ENCODE peak calls at places on chromosomes 4 and X, in four cellular contexts. L is SK-N-SH, Q is HCT116, G is HepG2. W is an unnamed sample.

GRCh38 chrX:129593137-129593536 is 53.1 kb downstream of the OCRL start:
- DNase-seq in L (no peak), Q (no peak), G (no peak), W (peak)

GRCh38 chr4:169604131-169604900 is 8.1 kb downstream of the NEK1 start:
- DNase-seq in L (peak), Q (no peak), G (no peak), W (peak)

GRCh38 chrX:131677655-131678628 is 134.1 kb downstream of the OR13H1 start:
- DNase-seq in L (peak), Q (peak), G (peak), W (peak)

GRCh38 chr4:145098675-145099037 is 545 bp downstream of the ABCE1 start:
- DNase-seq in L (peak), Q (peak), G (peak), W (peak)

GRCh38 chrX:102155806-102156179 is at the start of gene BEX5:
- DNase-seq in L (peak), Q (no peak), G (no peak), W (peak)

GRCh38 chrX:465418-465817 is 78.7 kb upstream of the PPP2R3B start:
- DNase-seq in L (no peak), Q (no peak), G (no peak), W (no peak)

GRCh38 chrX:138487866-138488265 is 223.7 kb downstream of the FGF13 start:
- DNase-seq in L (no peak), Q (no peak), G (no peak), W (peak)

GRCh38 chr4:76666940-76667532 is 230.9 kb downstream of the SOWAHB start:
- DNase-seq in L (no peak), Q (no peak), G (no peak), W (no peak)

GRCh38 chr4:114780205-114780604 is 181.6 kb downstream of the UGT8 start:
- DNase-seq in L (peak), Q (peak), G (peak), W (no peak)

GRCh38 chr4:61204353-61204752 is 4.2 kb downstream of the ADGRL3 start:
- DNase-seq in L (no peak), Q (no peak), G (peak), W (no peak)

DNA sequence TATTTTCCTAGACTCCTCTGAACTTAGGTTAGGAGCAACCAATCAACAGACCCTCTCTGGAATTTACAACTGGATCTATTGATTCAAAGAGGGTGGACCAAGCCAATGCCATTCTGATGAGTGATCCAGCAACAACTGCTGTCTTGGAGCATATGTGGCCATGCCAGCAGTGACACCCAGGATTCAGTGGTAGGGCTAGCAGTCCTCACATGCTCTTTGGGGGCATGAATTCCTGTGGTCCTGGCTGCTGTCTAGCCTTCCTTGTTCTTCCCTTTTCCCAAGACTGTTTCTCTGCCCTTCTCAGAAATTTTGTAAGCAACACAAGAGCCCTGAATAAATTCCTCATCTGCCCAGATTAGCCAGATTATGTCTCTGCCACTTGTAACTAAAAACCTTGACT is 61.5 kb upstream of the GATB start:
- DNase-seq in L (no peak), Q (no peak), G (no peak), W (no peak)
- TF ChIP-seq ELF1 in L (no peak), Q (no peak), G (no peak), W (no peak)

DNA sequence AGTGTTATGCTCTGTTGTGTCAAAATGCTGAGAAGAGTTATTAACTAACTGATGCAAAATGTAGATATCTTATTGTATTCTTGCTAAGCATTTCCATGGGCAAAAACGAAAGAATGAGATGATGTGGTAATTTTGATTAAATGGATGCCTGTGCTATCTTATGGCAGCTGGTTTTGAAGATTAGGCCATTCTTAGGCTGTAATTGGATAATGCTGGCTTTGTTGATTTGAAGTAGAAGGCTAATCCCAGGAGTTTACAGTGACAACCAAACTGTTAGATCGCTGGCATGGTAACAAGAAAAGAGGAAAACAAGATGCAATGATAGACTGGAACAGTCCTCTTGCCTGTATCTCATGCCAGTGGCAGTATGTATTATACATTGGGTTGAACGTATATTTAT is 74.1 kb upstream of the WDR44 start:
- DNase-seq in L (peak), Q (no peak), G (no peak), W (no peak)
- TF ChIP-seq ELF1 in L (no peak), Q (no peak), G (no peak), W (no peak)

DNA sequence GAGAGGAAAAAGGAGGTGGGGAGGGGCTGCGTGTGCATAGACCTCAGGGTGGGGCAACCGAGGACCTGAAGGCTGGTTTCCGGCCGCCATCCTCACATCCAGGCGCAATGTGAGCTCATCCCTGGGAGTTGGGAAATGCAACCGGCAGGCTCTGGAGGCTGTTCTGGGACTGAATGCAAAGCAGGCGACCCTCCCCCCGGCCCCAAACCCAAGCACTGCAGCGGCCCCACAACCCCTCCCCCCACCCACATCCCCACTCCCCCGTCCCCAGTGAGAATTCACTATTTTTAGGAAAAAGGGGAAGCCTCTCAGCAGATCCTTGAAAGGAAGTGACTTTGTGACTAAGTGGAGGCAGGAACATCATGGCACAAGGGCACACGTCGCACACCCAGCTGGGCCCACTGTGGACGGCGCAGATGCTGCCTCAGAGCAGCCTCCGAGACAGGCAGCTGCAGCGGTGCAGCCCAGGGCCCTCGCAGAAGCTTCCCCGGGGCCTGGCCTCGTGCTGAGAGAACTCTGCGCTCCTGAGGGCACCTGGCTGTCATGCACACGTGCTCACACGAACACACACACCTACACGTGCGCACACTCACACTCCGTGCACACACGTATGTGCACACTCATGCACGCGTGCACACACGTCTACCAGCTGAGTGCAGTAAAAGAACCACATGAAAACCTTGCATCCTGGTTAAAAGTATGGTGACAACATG is 1.3 kb upstream of the PDE6B start:
- DNase-seq in L (no peak), Q (no peak), G (no peak), W (no peak)
- TF ChIP-seq ELF1 in L (no peak), Q (no peak), G (no peak), W (no peak)

DNA sequence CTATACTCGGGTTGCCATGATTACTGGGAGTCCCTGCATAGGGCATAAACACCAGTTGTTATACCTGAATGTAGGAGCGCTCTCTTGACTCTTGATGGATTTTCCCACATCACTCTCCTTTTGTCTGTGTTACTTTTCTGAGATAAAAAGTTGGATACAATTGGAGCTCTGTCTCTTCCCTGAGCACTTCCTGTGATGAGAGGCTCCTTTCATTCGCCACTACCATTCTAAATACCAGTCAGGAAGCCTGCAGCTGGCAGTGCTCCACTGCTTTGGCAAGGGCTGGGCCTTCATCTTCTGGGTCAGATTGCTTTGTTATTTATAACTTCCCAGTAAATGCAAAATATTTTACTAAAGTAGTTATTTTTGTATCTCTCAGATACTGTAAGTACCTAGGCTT is 13.9 kb downstream of the TCEANC start:
- DNase-seq in L (no peak), Q (no peak), G (no peak), W (no peak)
- TF ChIP-seq ELF1 in L (no peak), Q (no peak), G (no peak), W (no peak)

GRCh38 chrX:136878423-136878822 is 2.1 kb downstream of the RBMX start:
- DNase-seq in L (no peak), Q (no peak), G (no peak), W (no peak)

GRCh38 chrX:136880003-136880451 is 498 bp downstream of the RBMX start:
- DNase-seq in L (peak), Q (no peak), G (no peak), W (peak)

GRCh38 chrX:136880452-136881013 is at the start of gene RBMX:
- DNase-seq in L (peak), Q (peak), G (peak), W (peak)

DNA sequence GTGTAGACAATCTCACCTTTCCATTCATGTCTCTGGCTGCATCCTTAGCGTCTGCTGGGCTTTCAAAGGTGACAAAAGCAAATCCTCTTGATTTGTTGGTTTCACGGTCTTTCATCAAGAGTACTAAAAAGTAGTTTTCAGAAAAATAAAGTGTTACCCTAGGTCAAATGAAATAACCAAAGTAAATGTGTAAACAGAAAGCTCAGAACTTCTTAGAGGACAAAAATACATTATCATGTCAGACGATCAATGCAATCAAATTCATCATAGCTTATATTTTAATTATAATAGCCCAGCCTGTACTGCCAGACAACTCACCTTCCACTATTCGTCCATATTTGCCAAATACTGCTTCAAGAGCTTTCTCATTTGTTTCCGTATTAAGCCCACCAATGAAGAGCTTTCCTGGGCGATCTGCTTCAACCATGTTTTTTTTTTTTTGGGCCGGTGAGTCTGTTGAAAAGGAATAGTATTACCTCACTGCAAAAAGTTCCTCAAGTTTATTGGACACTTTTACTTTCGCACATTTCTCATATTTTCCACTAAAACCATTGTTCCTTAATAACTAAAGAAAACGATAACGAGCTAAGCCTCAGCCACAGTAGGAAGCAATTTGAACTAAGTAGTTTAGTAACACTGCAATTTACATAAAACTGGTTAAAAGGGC is 1.4 kb downstream of the RBMX start:
- DNase-seq in L (no peak), Q (no peak), G (no peak), W (no peak)
- TF ChIP-seq ELF1 in L (no peak), Q (no peak), G (no peak), W (no peak)

GRCh38 chr4:155705664-155706063 is 39.0 kb downstream of the GUCY1A1 start:
- DNase-seq in L (no peak), Q (no peak), G (peak), W (no peak)
- TF ChIP-seq ELF1 in L (no peak), Q (no peak), G (no peak), W (no peak)

DNA sequence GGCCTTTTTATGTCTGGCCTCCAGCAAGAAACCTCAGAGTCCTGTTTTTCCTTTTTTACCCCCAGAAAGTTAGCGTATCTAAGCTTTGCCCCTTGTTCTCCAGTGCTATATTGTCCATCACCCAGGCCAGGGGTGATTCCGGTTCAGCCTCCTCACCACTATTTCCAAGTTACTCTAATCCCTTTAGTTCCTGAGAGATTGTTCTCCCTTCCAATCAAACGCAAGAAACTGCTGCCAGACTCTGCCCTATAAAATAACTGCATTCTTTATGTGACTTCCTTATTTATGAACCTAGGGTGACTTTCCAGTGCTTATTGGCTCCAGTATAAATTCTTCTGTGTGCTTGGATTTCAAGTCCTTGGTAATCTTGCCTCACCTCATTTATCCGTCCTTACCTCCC is 65.7 kb downstream of the CLCN5 start:
- DNase-seq in L (no peak), Q (no peak), G (no peak), W (no peak)
- TF ChIP-seq ELF1 in L (no peak), Q (no peak), G (no peak), W (no peak)

GRCh38 chr4:8855781-8856245 is 15.8 kb downstream of the HMX1 start:
- DNase-seq in L (no peak), Q (no peak), G (no peak), W (peak)
- TF ChIP-seq ELF1 in L (no peak), Q (no peak), G (no peak), W (no peak)